ENCODE peak calls at places on chromosomes 7 and 10, in five cellular contexts. A is effector memory CD8-positive, alpha-beta T cell; V is breast epithelium; R is ELF-1; L is pancreas. I is an unnamed sample.

GRCh38 chr7:103626776-103627175 is 180.8 kb upstream of the SLC26A5 start:
- DNase-seq in A (no peak), V (no peak), R (no peak), L (no peak), I (no peak)

GRCh38 chr7:41336981-41337380 is 365.9 kb downstream of the INHBA start:
- DNase-seq in A (no peak), L (no peak), V (no peak), R (no peak), I (no peak)

GRCh38 chr7:158422551-158423189 is 165.0 kb downstream of the PTPRN2 start:
- DNase-seq in A (no peak), R (no peak), L (no peak), V (no peak), I (no peak)

GRCh38 chr7:29996321-29996720 is 6.7 kb upstream of the SCRN1 start:
- DNase-seq in L (no peak), V (no peak), A (no peak), R (no peak), I (no peak)

GRCh38 chr10:111481271-111482073 is 404.6 kb downstream of the ADRA2A start:
- DNase-seq in V (no peak), R (no peak), L (no peak), A (no peak), I (no peak)

GRCh38 chr7:99004216-99004615 is 125.9 kb downstream of the TRRAP start:
- DNase-seq in R (no peak), V (no peak), L (no peak), A (no peak), I (no peak)

GRCh38 chr7:139896831-139897230 is 67.8 kb downstream of the TBXAS1 start:
- DNase-seq in R (no peak), A (no peak), L (no peak), V (no peak), I (no peak)

GRCh38 chr7:27199820-27200760 is at the start of gene HOXA13:
- DNase-seq in A (no peak), V (no peak), R (peak; percentile 56), L (no peak), I (no peak)

GRCh38 chr7:105849122-105849855 is 27.1 kb downstream of the ATXN7L1 start:
- DNase-seq in R (peak; percentile 83), V (no peak), L (no peak), A (peak; percentile 65), I (peak; percentile 63)

GRCh38 chr10:71291501-71291900 is 27.6 kb upstream of the SLC29A3 start:
- DNase-seq in V (no peak), L (no peak), R (no peak), A (no peak), I (no peak)

GRCh38 chr10:71731791-71732190 is 12.2 kb upstream of the C10orf105 start:
- DNase-seq in L (no peak), V (no peak), R (no peak), A (peak; percentile 38), I (no peak)

I was measured in CD4-positive, alpha-beta memory T cell.